ENCODE peak calls at places on chromosomes 6 and 20, in ten cellular contexts. D is psoas muscle; Q is body of pancreas; S is AG09309; J is fibroblast of mammary gland; V is astrocyte of the spinal cord; E is stomach; R is CD8-positive, alpha-beta T cell; X is ovary; H is cardiac fibroblast. L is an unnamed sample.
A peak's percentile ranks its signal among the peaks of the same experiment; 100 is the strongest.

GRCh38 chr6:105458552-105458951 is 55.7 kb upstream of the PREP start:
- DNase-seq in E (no peak), J (no peak), X (no peak), S (no peak), V (no peak), H (peak; percentile 37), Q (no peak), R (no peak), D (no peak), L (no peak)

GRCh38 chr6:137086031-137086430 is 41.3 kb upstream of the IL20RA start:
- DNase-seq in H (no peak), Q (no peak), V (no peak), E (no peak), X (no peak), S (no peak), R (no peak), D (no peak), J (no peak), L (no peak)

GRCh38 chr6:113856011-113856551 is 1.1 kb upstream of the MARCKS start:
- DNase-seq in S (no peak), D (no peak), H (peak; percentile 67), J (peak; percentile 49), X (peak; percentile 9), Q (peak; percentile 43), E (peak; percentile 29), V (peak; percentile 74), R (no peak), L (no peak)

GRCh38 chr6:146968041-146968760 is 236.0 kb upstream of the STXBP5 start:
- DNase-seq in Q (no peak), S (peak; percentile 50), V (peak; percentile 86), J (peak; percentile 92), E (no peak), X (no peak), R (no peak), H (peak; percentile 93), D (no peak), L (peak; percentile 69)

GRCh38 chr20:46558511-46558959 is 8.1 kb upstream of the OCSTAMP start:
- DNase-seq in Q (no peak), S (peak; percentile 57), E (peak; percentile 62), H (peak; percentile 93), J (peak; percentile 96), X (peak; percentile 19), D (peak; percentile 66), R (no peak), V (peak; percentile 69), L (peak; percentile 64)

GRCh38 chr6:147023581-147023980 is 180.6 kb upstream of the STXBP5 start:
- DNase-seq in S (no peak), D (no peak), E (no peak), X (no peak), Q (no peak), V (no peak), R (no peak), J (no peak), H (no peak), L (no peak)

GRCh38 chr6:90434096-90434495 is 137.5 kb upstream of the BACH2 start:
- DNase-seq in Q (no peak), H (no peak), R (no peak), V (no peak), X (no peak), S (no peak), J (no peak), D (no peak), E (no peak), L (no peak)

GRCh38 chr20:58783515-58783914 is 67.2 kb downstream of the GNAS-AS1 start:
- DNase-seq in D (no peak), J (no peak), Q (no peak), R (no peak), H (no peak), X (no peak), E (no peak), S (no peak), V (no peak), L (no peak)

GRCh38 chr20:37296371-37296770 is 6.9 kb downstream of the MANBAL start:
- DNase-seq in J (no peak), E (no peak), V (no peak), Q (no peak), X (no peak), H (no peak), R (no peak), S (no peak), D (no peak), L (no peak)

GRCh38 chr20:43870484-43870883 is 44.2 kb upstream of the TOX2 start:
- DNase-seq in V (peak; percentile 22), D (no peak), H (peak; percentile 26), Q (no peak), X (no peak), E (no peak), J (peak; percentile 21), S (no peak), R (no peak), L (no peak)

GRCh38 chr20:49420811-49421295 is 61.6 kb downstream of the KCNB1 start:
- DNase-seq in E (no peak), S (no peak), D (peak; percentile 89), X (no peak), H (peak; percentile 72), V (no peak), J (peak; percentile 42), Q (no peak), R (no peak), L (no peak)

GRCh38 chr20:16719421-16719820 is 10.4 kb upstream of the SNRPB2 start:
- DNase-seq in E (no peak), R (no peak), J (no peak), V (no peak), H (no peak), S (no peak), D (no peak), X (no peak), Q (no peak), L (no peak)

GRCh38 chr6:45378324-45378926 is 691 bp upstream of the SUPT3H start:
- DNase-seq in S (no peak), H (no peak), J (no peak), D (peak; percentile 65), R (no peak), E (peak; percentile 27), X (no peak), V (peak; percentile 25), Q (no peak), L (no peak)
- TF ChIP-seq CTCF in S (no peak), H (no peak), J (no peak), D (no peak), R (no peak), E (no peak), X (no peak), V (no peak), Q (no peak), L (no peak)

GRCh38 chr6:158808442-158808833 is 10.7 kb downstream of the EZR start:
- DNase-seq in R (no peak), D (no peak), X (no peak), J (no peak), V (no peak), E (peak; percentile 34), Q (no peak), S (no peak), H (no peak), L (no peak)
- H3K4me3 ChIP-seq in R (no peak overlapping the region), D (no peak overlapping the region), X (no peak overlapping the region), J (no peak overlapping the region), V (no peak overlapping the region), E (no peak overlapping the region), Q (no peak overlapping the region), S (no peak overlapping the region), H (no peak overlapping the region), L (no peak overlapping the region)

GRCh38 chr6:64326939-64327338 is 691.3 kb downstream of the PHF3 start:
- DNase-seq in Q (no peak), S (no peak), E (no peak), H (no peak), D (no peak), J (no peak), R (no peak), X (no peak), V (no peak), L (no peak)

GRCh38 chr6:64334646-64335045 is 699.0 kb downstream of the PHF3 start:
- DNase-seq in V (peak; percentile 23), Q (no peak), D (no peak), H (peak; percentile 10), X (no peak), R (no peak), S (no peak), J (peak; percentile 20), E (no peak), L (no peak)

GRCh38 chr6:64335195-64335594 is 699.6 kb downstream of the PHF3 start:
- DNase-seq in Q (no peak), H (no peak), X (no peak), D (no peak), E (no peak), J (no peak), V (no peak), R (no peak), S (no peak), L (no peak)

GRCh38 chr6:64325093-64325492 is 689.5 kb downstream of the PHF3 start:
- DNase-seq in E (no peak), J (no peak), X (no peak), R (no peak), D (no peak), Q (no peak), V (no peak), S (no peak), H (no peak), L (no peak)

DNA sequence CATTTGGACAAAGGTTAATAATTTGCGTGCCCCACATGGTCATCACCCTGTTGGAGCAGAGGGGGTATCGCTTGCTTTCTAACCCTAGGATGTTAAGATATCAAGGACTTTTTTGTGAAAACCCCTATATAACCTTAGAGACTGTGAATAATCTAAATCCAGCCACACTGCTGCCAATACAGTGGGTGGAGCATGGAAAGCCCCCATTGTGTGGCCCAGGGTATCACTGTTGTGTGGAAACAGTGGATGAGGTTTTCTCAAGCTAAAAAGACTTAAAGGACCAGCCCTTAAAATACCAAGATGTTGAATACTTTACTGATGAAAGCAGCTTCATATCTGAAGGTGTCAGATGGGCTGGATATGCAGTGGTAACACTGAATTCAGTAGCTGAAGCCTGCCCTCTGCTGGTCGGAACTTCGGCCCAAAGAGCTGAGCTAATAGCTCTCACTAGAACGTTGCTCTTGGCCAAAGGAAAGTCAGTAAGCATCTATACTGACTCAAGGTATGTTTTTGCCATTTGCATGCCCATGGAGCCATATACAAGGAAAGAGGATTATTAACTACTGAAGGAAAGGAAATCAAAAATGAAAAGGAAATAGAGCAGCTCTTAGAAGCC is 695.2 kb downstream of the PHF3 start:
- DNase-seq in E (peak; percentile 83), R (no peak), Q (peak; percentile 78), S (no peak), J (peak; percentile 60), V (peak; percentile 33), D (peak; percentile 68), X (no peak), H (peak; percentile 71), L (no peak)
- TF ChIP-seq CTCF in E (peak; percentile 55), R (no peak), Q (peak; percentile 69), S (peak; percentile 38), J (peak; percentile 67), V (peak; percentile 51), D (peak; percentile 21), X (no peak), H (peak; percentile 59), L (peak; percentile 35)

DNA sequence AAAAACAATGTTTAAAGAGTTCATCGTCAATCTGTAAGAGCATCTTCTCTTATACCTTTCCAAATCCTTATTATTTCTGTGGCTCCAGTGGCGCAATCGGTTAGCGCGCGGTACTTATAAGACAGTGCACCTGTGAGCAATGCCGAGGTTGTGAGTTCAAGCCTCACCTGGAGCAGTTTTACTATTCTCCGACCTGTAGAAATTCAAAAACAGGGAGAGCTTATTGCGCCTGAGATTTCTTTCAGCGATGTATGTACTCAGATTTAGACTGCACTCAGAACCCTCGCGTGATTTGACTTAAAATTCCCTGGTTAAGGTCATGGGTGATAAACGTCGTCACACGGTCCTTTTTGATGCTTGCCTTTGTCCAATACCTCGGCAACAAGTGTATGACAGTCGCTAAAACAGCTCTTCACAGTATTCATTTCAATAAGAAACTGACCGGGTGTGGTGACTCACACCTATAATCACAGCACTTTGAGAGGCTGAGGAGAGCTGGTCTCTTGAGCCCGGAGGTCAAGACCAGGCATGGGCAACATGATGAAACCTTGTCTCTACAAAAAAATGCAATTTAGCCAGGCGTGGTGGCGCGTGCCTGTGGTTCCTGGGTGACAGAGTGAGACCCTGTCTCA is 11.9 kb downstream of the GPX5 start:
- DNase-seq in H (peak; percentile 55), S (no peak), E (no peak), X (no peak), J (peak; percentile 51), Q (no peak), D (no peak), R (no peak), V (peak; percentile 8), L (peak; percentile 30)
- H3K4me3 ChIP-seq in H (no peak overlapping the region), S (no peak overlapping the region), E (no peak overlapping the region), X (no peak overlapping the region), J (no peak overlapping the region), Q (no peak overlapping the region), D (no peak overlapping the region), R (peak overlapping the region; percentile 33), V (peak overlapping the region; percentile 30), L (peak overlapping the region; percentile 38)

L was measured in HFF-Myc.